ENCODE peak calls at places on chromosomes 5 and 9, in six cellular contexts. K, E, J, S, L and W are unnamed samples. For H3K4me1, the result is how much of the 10 kb centered on the place peaks cover.

GRCh38 chr9:14343948-14344547 is 30.1 kb upstream of the NFIB start:
- DNase-seq in K (no peak), E (peak), J (no peak), S (no peak), L (no peak), W (no peak)

GRCh38 chr5:141186897-141187512 is at the start of gene PCDHB9:
- DNase-seq in K (peak), E (no peak), J (no peak), S (no peak), L (no peak), W (no peak)

GRCh38 chr5:93246093-93246855 is 334.7 kb downstream of the NR2F1-AS1 start:
- DNase-seq in K (peak), E (no peak), J (no peak), S (no peak), L (no peak), W (no peak)

GRCh38 chr5:93978222-93978621 is 236.8 kb upstream of the POU5F2 start:
- DNase-seq in K (no peak), E (no peak), J (no peak), S (no peak), L (no peak), W (no peak)

GRCh38 chr9:33287087-33287490 is 3.2 kb upstream of the NFX1 start:
- DNase-seq in K (peak), E (peak), J (no peak), S (peak), L (peak), W (no peak)

GRCh38 chr5:89090021-89090420 is 207.0 kb upstream of the MEF2C start:
- DNase-seq in K (no peak), E (no peak), J (no peak), S (no peak), L (no peak), W (no peak)

GRCh38 chr5:149267241-149267973 is 4.3 kb upstream of the AFAP1L1 start:
- DNase-seq in K (no peak), E (no peak), J (no peak), S (no peak), L (no peak), W (no peak)

GRCh38 chr9:8474937-8475336 is 675.4 kb upstream of the DMAC1 start:
- DNase-seq in K (no peak), E (no peak), J (no peak), S (no peak), L (no peak), W (no peak)

GRCh38 chr9:107929439-107929838 is 439.9 kb upstream of the KLF4 start:
- DNase-seq in K (peak), E (peak), J (peak), S (peak), L (no peak), W (peak)

GRCh38 chr9:123642291-123643278 is 286.6 kb downstream of the CRB2 start:
- DNase-seq in K (peak), E (peak), J (peak), S (peak), L (no peak), W (no peak)

GRCh38 chr5:148791334-148791667 is 35.1 kb upstream of the ADRB2 start:
- DNase-seq in K (peak), E (no peak), J (no peak), S (no peak), L (no peak), W (no peak)

GRCh38 chr9:115327441-115328122 is 209.6 kb upstream of the TNC start:
- DNase-seq in K (peak), E (no peak), J (no peak), S (no peak), L (no peak), W (no peak)

GRCh38 chr5:95647886-95648860 is 1.6 kb downstream of the RFESD start:
- DNase-seq in K (peak), E (no peak), J (no peak), S (no peak), L (no peak), W (no peak)

GRCh38 chr5:126707080-126707479 is 69.9 kb upstream of the LMNB1 start:
- DNase-seq in K (no peak), E (no peak), J (no peak), S (no peak), L (no peak), W (no peak)

GRCh38 chr5:83724915-83725314 is 4.3 kb upstream of the HAPLN1 start:
- DNase-seq in K (no peak), E (no peak), J (no peak), S (no peak), L (no peak), W (no peak)

GRCh38 chr5:6222899-6223298 is 155.4 kb downstream of the MED10 start:
- DNase-seq in K (no peak), E (no peak), J (no peak), S (no peak), L (no peak), W (no peak)

GRCh38 chr5:144404021-144404420 is 233.3 kb downstream of the KCTD16 start:
- DNase-seq in K (no peak), E (no peak), J (no peak), S (no peak), L (no peak), W (no peak)
- TF ChIP-seq CTCF in K (no peak), E (no peak), J (no peak), S (no peak), L (no peak), W (no peak)

GRCh38 chr9:136744747-136745146 is 2.0 kb upstream of the LCN10 start:
- DNase-seq in K (no peak), E (no peak), J (no peak), S (no peak), L (no peak), W (no peak)

GRCh38 chr9:136745389-136746218 is 2.7 kb downstream of the LCN6 start:
- DNase-seq in K (no peak), E (peak), J (no peak), S (no peak), L (no peak), W (no peak)

GRCh38 chr9:136747161-136748060 is 914 bp downstream of the LCN6 start:
- DNase-seq in K (no peak), E (no peak), J (no peak), S (no peak), L (no peak), W (no peak)

GRCh38 chr9:136748201-136748600 is at the start of gene LCN6:
- DNase-seq in K (no peak), E (no peak), J (no peak), S (no peak), L (no peak), W (no peak)

DNA sequence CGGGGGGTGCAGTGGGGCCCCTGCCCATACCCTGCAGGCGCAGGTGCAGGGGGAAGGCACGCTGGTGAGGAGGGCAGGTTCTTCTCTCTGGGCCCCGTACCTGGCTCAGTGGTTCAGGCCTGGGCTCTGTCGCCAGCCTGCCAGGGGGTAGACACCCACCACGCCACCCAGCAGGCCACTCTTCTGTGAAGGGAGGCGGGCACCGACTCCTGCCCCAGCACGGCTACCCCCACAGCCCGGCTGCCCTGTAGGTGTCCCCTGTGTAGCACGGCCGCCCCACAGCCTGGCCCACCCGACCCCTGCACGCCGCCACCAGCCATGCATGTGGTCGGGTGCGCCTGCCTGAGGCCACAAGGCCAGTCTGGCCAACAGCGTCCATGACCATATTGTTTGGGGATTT is 1.7 kb downstream of the LCN6 start:
- DNase-seq in K (no peak), E (no peak), J (no peak), S (no peak), L (no peak), W (no peak)
- H3K4me1 ChIP-seq in K (under half), E (under half), J (under half), S (under half), L (under half), W (under half)

GRCh38 chr9:29830815-29831214 is 2257.5 kb upstream of the C9orf72 start:
- DNase-seq in K (no peak), E (no peak), J (no peak), S (no peak), L (no peak), W (no peak)
- TF ChIP-seq CTCF in K (peak), E (peak), J (peak), S (no peak), L (no peak), W (no peak)

GRCh38 chr9:34647084-34647403 is 569 bp downstream of the GALT start:
- DNase-seq in K (no peak), E (no peak), J (no peak), S (no peak), L (no peak), W (no peak)
- H3K4me1 ChIP-seq in K (under half), E (under half), J (under half), S (under half), L (under half), W (under half)